ENCODE peak calls at places on chromosomes 12 and 14, in eight cellular contexts. U is ovary; T is GM12865; A is foreskin fibroblast; R is Jurkat, Clone E6-1; X is PC-3; Q is tibial artery; G is OCI-LY7. K is an unnamed sample.

GRCh38 chr12:76073561-76073960 is 10.9 kb downstream of the NAP1L1 start:
- DNase-seq in Q (no peak), R (no peak), A (no peak), X (no peak), T (no peak), G (no peak), U (no peak), K (no peak)

GRCh38 chr14:74568380-74568649 is 43.7 kb downstream of the LTBP2 start:
- DNase-seq in G (no peak), T (no peak), U (no peak), A (no peak), Q (no peak), X (no peak), R (no peak), K (no peak)

GRCh38 chr12:41184864-41185263 is 3.3 kb upstream of the PDZRN4 start:
- DNase-seq in A (no peak), U (no peak), G (no peak), R (no peak), X (no peak), T (no peak), Q (no peak), K (no peak)

GRCh38 chr14:26984318-26985177 is 386.7 kb upstream of the NOVA1 start:
- DNase-seq in Q (peak), X (peak), A (peak), G (peak), R (peak), T (peak), U (peak), K (no peak)

GRCh38 chr12:132166801-132167591 is 22.7 kb downstream of the NOC4L start:
- DNase-seq in Q (no peak), A (no peak), R (no peak), G (no peak), T (no peak), X (no peak), U (no peak), K (no peak)

GRCh38 chr14:94174622-94175402 is 690 bp downstream of the PPP4R4 start:
- DNase-seq in U (peak), A (no peak), Q (peak), T (no peak), G (no peak), X (no peak), R (no peak), K (no peak)

GRCh38 chr14:92389598-92390126 is 66.7 kb downstream of the SLC24A4 start:
- DNase-seq in Q (no peak), U (no peak), G (peak), R (no peak), T (no peak), X (no peak), A (no peak), K (no peak)

GRCh38 chr14:63045234-63045611 is at the start of gene KCNH5:
- DNase-seq in Q (no peak), X (peak), R (no peak), G (no peak), A (peak), T (no peak), U (no peak), K (no peak)

GRCh38 chr12:109269428-109269827 is 39.7 kb downstream of the FOXN4 start:
- DNase-seq in T (no peak), X (no peak), A (no peak), Q (no peak), R (no peak), G (no peak), U (no peak), K (no peak)

GRCh38 chr14:20434701-20435453 is 1.1 kb downstream of the KLHL33 start:
- DNase-seq in G (no peak), Q (peak), R (no peak), A (no peak), U (peak), X (no peak), T (no peak), K (no peak)

GRCh38 chr14:99118046-99118721 is 153.8 kb downstream of the BCL11B start:
- DNase-seq in R (no peak), T (no peak), A (no peak), X (no peak), U (no peak), G (no peak), Q (peak), K (no peak)

GRCh38 chr12:27305673-27306504 is 26.7 kb upstream of the BMAL2 start:
- DNase-seq in U (no peak), X (peak), G (peak), T (peak), Q (no peak), A (no peak), R (peak), K (no peak)

GRCh38 chr12:75525263-75525662 is 13.9 kb upstream of the KRR1 start:
- DNase-seq in X (no peak), R (no peak), Q (no peak), U (no peak), T (no peak), G (peak), A (no peak), K (no peak)

GRCh38 chr14:76810953-76811400 is 1.7 kb downstream of the ANGEL1 start:
- DNase-seq in X (peak), G (peak), A (peak), R (peak), Q (no peak), U (no peak), T (peak), K (no peak)

GRCh38 chr14:47149326-47149725 is 497.7 kb upstream of the RPL10L start:
- DNase-seq in U (no peak), R (no peak), T (no peak), Q (no peak), X (no peak), A (no peak), G (no peak), K (no peak)

GRCh38 chr12:1936406-1937320 is 18.2 kb upstream of the CACNA2D4 start:
- DNase-seq in R (no peak), Q (peak), G (no peak), X (peak), U (peak), T (no peak), A (peak), K (peak)

GRCh38 chr12:79360269-79360668 is 330.5 kb downstream of the PAWR start:
- DNase-seq in U (no peak), T (no peak), G (no peak), R (no peak), Q (no peak), A (no peak), X (no peak), K (no peak)

GRCh38 chr12:6987956-6988573 is 17.4 kb downstream of the EMG1 start:
- DNase-seq in Q (no peak), T (no peak), A (no peak), R (no peak), G (no peak), X (no peak), U (no peak), K (no peak)

GRCh38 chr14:67514650-67515385 is 18.3 kb upstream of the PLEKHH1 start:
- DNase-seq in T (peak), R (no peak), U (peak), X (peak), Q (peak), G (peak), A (no peak), K (no peak)

GRCh38 chr12:22530-23201 is 43.9 kb upstream of the IQSEC3 start:
- DNase-seq in Q (peak), X (peak), G (no peak), R (no peak), T (no peak), A (no peak), U (no peak), K (no peak)

GRCh38 chr12:109707470-109707821 is 6.2 kb upstream of the FAM222A start:
- DNase-seq in T (no peak), U (no peak), Q (no peak), G (no peak), A (no peak), X (no peak), R (no peak), K (no peak)

GRCh38 chr12:67981236-67982164 is 7.7 kb upstream of the IFNG-AS1 start:
- DNase-seq in U (no peak), X (peak), G (no peak), R (no peak), Q (no peak), T (no peak), A (peak), K (no peak)

GRCh38 chr14:51018521-51018920 is 74.2 kb upstream of the PYGL start:
- DNase-seq in A (peak), U (no peak), R (no peak), Q (no peak), X (no peak), G (no peak), T (no peak), K (no peak)

GRCh38 chr12:67442347-67442841 is 173.2 kb downstream of the CAND1 start:
- DNase-seq in A (no peak), R (no peak), X (no peak), Q (no peak), G (no peak), U (no peak), T (no peak), K (no peak)

GRCh38 chr12:52351196-52352059 is 15.9 kb downstream of the KRT85 start:
- DNase-seq in T (no peak), G (no peak), Q (peak), A (no peak), U (no peak), R (peak), X (no peak), K (no peak)

GRCh38 chr12:56521590-56522371 is at the start of gene RBMS2:
- DNase-seq in T (peak), R (peak), A (peak), U (peak), Q (peak), G (peak), X (peak), K (peak)

GRCh38 chr14:21384494-21384851 is 654 bp upstream of the SUPT16H start:
- DNase-seq in R (peak), A (no peak), U (peak), X (no peak), G (no peak), T (no peak), Q (no peak), K (no peak)

DNA sequence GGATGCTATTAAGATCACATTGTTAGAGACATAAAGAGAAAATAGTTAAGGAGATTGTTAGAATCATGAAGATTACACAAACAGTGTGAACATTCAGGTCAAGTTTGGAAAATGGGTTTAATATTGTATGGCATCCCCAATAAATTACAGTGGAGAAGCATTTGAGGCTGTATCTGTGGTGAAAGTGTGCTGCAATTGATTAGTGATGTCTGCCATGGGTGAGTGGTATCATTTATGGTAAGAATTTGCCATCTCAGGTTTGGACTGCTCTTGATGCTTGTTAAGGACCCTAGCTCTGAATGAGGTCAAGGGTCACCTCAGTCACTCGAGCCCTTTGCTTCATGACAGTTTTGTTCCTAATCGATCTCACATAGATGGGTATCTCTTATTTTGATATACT is 265.7 kb upstream of the SRRM4 start:
- DNase-seq in R (no peak), G (no peak), T (no peak), X (no peak), U (no peak), Q (no peak), A (no peak), K (no peak)
- H3K4me3 ChIP-seq in R (no peak), G (no peak), T (no peak), X (no peak), U (no peak), Q (no peak), A (no peak), K (no peak)

GRCh38 chr12:114411081-114411836 is 5.3 kb upstream of the TBX5 start:
- DNase-seq in T (no peak), U (no peak), Q (no peak), A (no peak), X (no peak), G (no peak), R (no peak), K (no peak)

GRCh38 chr12:114408881-114409795 is 3.2 kb upstream of the TBX5 start:
- DNase-seq in A (no peak), U (no peak), T (no peak), X (no peak), Q (no peak), R (no peak), G (no peak), K (no peak)

GRCh38 chr12:114408415-114408814 is 2.5 kb upstream of the TBX5 start:
- DNase-seq in A (no peak), Q (no peak), G (no peak), X (no peak), U (no peak), R (no peak), T (no peak), K (no peak)

GRCh38 chr12:114407566-114408411 is 1.8 kb upstream of the TBX5 start:
- DNase-seq in X (no peak), G (no peak), A (peak), R (no peak), U (no peak), T (no peak), Q (no peak), K (no peak)

GRCh38 chr12:114409796-114410520 is 4.0 kb upstream of the TBX5 start:
- DNase-seq in R (no peak), X (no peak), A (no peak), T (no peak), U (no peak), Q (no peak), G (no peak), K (no peak)
- H3K4me3 ChIP-seq in R (no peak), X (no peak), A (peak), T (no peak), U (no peak), Q (peak), G (no peak), K (peak)

DNA sequence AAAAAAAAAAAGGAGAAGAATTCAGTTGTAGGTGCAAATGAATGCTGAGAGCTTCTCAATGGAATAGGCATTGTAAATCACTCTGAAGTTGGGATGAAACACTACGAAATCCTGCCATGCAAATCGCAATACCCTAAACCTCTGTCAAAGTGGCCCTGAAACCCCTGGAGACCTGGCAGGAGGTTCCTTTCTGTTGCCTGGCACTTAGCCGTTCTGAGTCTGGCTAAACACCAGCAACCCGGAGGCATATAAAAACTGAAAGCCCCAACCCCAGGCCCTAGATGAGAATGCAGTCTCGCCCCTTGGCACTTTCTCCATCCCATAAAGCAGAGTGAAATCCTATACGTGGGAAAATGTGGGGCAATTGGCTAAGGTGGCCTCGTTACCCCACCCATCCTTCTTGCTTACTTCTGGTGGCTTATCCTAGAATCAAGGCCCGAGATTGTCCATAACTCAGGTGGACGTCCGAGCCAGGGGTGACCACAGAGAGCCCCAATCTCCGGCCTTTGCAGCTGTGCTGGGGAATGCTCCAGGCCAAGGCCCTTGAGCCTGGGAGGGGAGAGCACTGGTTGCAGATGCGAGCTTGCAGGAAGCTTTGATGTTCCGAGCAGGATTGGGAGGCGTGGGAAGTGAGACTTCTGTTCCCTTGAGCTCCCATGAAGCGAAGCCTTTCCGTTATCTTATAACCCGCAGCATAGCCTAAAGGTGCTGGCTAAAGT is 151.7 kb upstream of the PARP11 start:
- DNase-seq in A (no peak), X (no peak), R (no peak), U (no peak), Q (no peak), G (no peak), T (no peak), K (no peak)
- H3K4me3 ChIP-seq in A (no peak), X (no peak), R (no peak), U (no peak), Q (no peak), G (no peak), T (no peak), K (no peak)

GRCh38 chr14:104863131-104863862 is 1.8 kb upstream of the CEP170B start:
- DNase-seq in A (no peak), T (no peak), Q (no peak), G (no peak), R (no peak), X (no peak), U (no peak), K (no peak)
- H3K4me3 ChIP-seq in A (no peak), T (no peak), Q (no peak), G (no peak), R (no peak), X (peak), U (no peak), K (no peak)

GRCh38 chr12:49974231-49974675 is 1.5 kb downstream of the AQP6 start:
- DNase-seq in R (no peak), U (peak), T (no peak), X (peak), Q (peak), A (peak), G (no peak), K (no peak)
- H3K4me3 ChIP-seq in R (no peak), U (no peak), T (no peak), X (no peak), Q (no peak), A (no peak), G (no peak), K (peak)

GRCh38 chr12:106758349-106758951 is 16.0 kb upstream of the RIC8B start:
- DNase-seq in R (no peak), G (no peak), T (no peak), X (no peak), U (no peak), Q (no peak), A (no peak), K (no peak)

GRCh38 chr12:106759526-106760183 is 14.8 kb upstream of the RIC8B start:
- DNase-seq in Q (peak), U (no peak), A (no peak), X (no peak), R (no peak), G (no peak), T (no peak), K (no peak)

GRCh38 chr12:106754331-106754730 is 20.2 kb upstream of the RIC8B start:
- DNase-seq in R (no peak), U (no peak), T (no peak), Q (no peak), G (no peak), A (no peak), X (no peak), K (no peak)

GRCh38 chr12:106760184-106760531 is 14.3 kb upstream of the RIC8B start:
- DNase-seq in T (peak), R (peak), U (no peak), X (no peak), G (peak), A (no peak), Q (no peak), K (no peak)

DNA sequence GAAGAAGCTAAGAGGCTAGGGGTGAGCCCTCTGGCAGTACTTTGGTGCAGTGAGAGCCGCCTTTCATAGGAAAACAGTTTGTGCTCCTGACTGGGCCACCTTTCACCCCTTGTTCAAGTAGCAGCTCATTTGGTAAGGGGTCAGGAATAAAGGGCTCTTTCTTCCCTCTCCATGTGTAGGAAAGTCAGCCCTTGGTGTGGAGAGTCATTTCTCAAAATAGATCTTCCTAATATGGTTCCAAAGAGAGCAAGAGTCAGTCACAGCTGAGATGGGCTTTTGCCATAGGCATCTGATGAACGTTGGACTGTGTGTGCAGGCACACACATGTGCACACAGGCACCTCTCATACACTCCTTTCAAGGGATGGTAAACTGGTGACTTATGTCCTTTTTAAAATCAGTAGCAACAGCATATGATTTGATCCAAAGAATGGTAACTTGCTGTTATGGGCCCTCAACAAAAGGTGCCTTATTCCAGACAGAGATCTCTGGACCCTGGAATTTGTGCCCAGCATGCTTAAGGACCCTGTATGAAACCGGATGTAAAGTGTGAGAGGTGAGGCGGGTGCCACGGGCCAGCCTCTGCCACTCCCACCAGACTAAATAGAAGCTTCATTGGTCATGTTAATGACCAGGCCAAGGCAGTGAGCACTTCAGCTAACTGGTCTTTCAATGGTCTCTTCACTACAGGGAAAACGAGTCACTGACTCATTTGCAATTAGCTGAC is 16.7 kb upstream of the RIC8B start:
- DNase-seq in Q (peak), R (no peak), X (no peak), A (no peak), G (peak), T (no peak), U (no peak), K (no peak)
- H3K4me3 ChIP-seq in Q (no peak), R (no peak), X (no peak), A (no peak), G (no peak), T (no peak), U (no peak), K (no peak)

GRCh38 chr14:89368490-89369477 is 48.2 kb downstream of the FOXN3 start:
- DNase-seq in G (no peak), T (no peak), R (no peak), U (no peak), A (no peak), Q (no peak), X (no peak), K (peak)
- H3K4me3 ChIP-seq in G (no peak), T (no peak), R (no peak), U (no peak), A (no peak), Q (no peak), X (no peak), K (no peak)

DNA sequence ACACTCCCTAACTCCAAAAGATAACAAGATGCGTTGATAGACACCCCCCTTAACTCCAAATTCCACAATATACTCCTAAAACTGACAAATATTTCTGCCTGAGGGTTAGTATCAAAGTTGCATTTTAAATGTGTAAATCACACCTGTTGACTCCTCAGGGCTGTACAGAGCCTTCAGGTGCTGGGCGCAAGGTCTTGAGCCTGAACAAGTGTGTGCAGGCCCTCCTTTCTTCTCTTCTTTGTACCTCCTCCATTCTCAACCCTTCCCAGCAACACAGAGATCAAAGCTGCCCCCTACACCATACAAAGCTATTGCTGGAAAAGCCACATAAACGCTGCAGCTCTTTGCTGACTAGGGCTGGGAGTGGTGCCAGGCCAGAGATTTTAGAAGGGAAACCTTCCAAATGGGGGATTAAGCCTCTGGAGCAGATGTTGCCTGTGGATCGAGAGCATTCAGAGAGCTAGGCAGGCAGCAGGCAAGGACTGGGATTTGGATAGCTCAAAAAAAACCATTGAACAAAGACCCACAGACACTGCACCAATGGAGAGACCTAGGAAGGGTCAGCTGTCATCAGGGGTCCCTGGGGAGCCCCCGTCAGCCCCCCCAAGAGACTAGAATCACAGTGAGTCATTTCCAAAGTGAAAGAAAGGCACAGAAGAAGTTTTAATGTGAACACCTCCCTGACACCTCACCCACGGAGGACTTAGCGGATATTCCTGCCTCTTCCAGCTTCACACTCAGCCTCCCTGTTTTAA is 18.3 kb upstream of the SUSD6 start:
- DNase-seq in T (peak), U (peak), G (no peak), A (no peak), Q (no peak), R (no peak), X (no peak), K (no peak)
- H3K4me3 ChIP-seq in T (no peak), U (no peak), G (no peak), A (peak), Q (peak), R (no peak), X (no peak), K (peak)

K was measured in coronary artery.